ENCODE peak calls at places on chromosomes 5 and 9, in nine cellular contexts. A is IMR-90; L is mammary epithelial cell; C is DMS153; Y is H4; S is esophagus squamous epithelium; V is activated CD4-positive, alpha-beta memory T cell treated with anti-CD3 and anti-CD28 coated beads for 36 hours; F is LoVo; U is adrenal gland. J is an unnamed sample.
A peak's percentile ranks its signal among the peaks of the same experiment; 100 is the strongest.

GRCh38 chr9:129185991-129186390 is 7.9 kb upstream of the IER5L start:
- DNase-seq in F (no peak), V (peak; percentile 62), C (no peak), Y (no peak), S (no peak), U (no peak), L (peak; percentile 45), A (peak; percentile 17), J (no peak)

GRCh38 chr5:122775713-122776084 is 819 bp downstream of the SNX2 start:
- DNase-seq in F (peak; percentile 2), V (no peak), Y (no peak), C (peak; percentile 0), L (no peak), A (no peak), S (no peak), U (no peak), J (no peak)

GRCh38 chr9:78207319-78207718 is 28.6 kb upstream of the CEP78 start:
- DNase-seq in A (no peak), Y (no peak), U (no peak), S (no peak), C (no peak), L (no peak), F (no peak), V (no peak), J (no peak)

GRCh38 chr5:147384346-147385193 is 125.3 kb downstream of the DPYSL3 start:
- DNase-seq in V (no peak), F (no peak), S (no peak), U (no peak), C (no peak), Y (no peak), A (no peak), L (no peak), J (no peak)

GRCh38 chr5:171505473-171506043 is 86.1 kb downstream of the FGF18 start:
- DNase-seq in A (no peak), L (no peak), C (no peak), F (no peak), U (no peak), S (no peak), V (no peak), Y (no peak), J (no peak)

GRCh38 chr9:129665814-129666511 is 516 bp downstream of the PRRX2 start:
- DNase-seq in Y (no peak), F (no peak), A (no peak), U (no peak), C (no peak), L (no peak), V (no peak), S (no peak), J (no peak)

GRCh38 chr9:90219548-90220118 is 423.0 kb downstream of the DIRAS2 start:
- DNase-seq in U (no peak), A (no peak), F (peak; percentile 23), S (no peak), Y (no peak), V (peak; percentile 39), C (no peak), L (no peak), J (no peak)

GRCh38 chr5:84218546-84218945 is 166.1 kb downstream of the EDIL3 start:
- DNase-seq in A (peak; percentile 13), Y (no peak), U (no peak), L (peak; percentile 1), F (no peak), S (no peak), V (no peak), C (no peak), J (peak; percentile 11)

GRCh38 chr9:121566401-121567141 is 66.9 kb upstream of the GGTA1 start:
- DNase-seq in F (no peak), A (peak; percentile 79), Y (no peak), V (no peak), L (peak; percentile 50), U (no peak), C (no peak), S (no peak), J (peak; percentile 70)

GRCh38 chr5:63262191-63262981 is 683.8 kb downstream of the LRRC70 start:
- DNase-seq in V (no peak), S (no peak), A (peak; percentile 44), F (peak; percentile 19), Y (no peak), U (no peak), L (peak; percentile 72), C (no peak), J (no peak)

GRCh38 chr5:74810915-74811314 is 43.9 kb downstream of the NSA2 start:
- DNase-seq in L (peak; percentile 94), C (no peak), U (no peak), F (no peak), S (no peak), V (no peak), Y (peak; percentile 66), A (no peak), J (no peak)

GRCh38 chr9:125325821-125326220 is 64.2 kb downstream of the GAPVD1 start:
- DNase-seq in S (no peak), Y (no peak), F (no peak), U (no peak), A (peak; percentile 36), L (peak; percentile 70), C (no peak), V (no peak), J (peak; percentile 12)

GRCh38 chr5:179382486-179382885 is 37.2 kb upstream of the ADAMTS2 start:
- DNase-seq in A (no peak), V (no peak), S (no peak), C (no peak), Y (no peak), L (no peak), U (no peak), F (no peak), J (no peak)

GRCh38 chr9:69379250-69379982 is 54.4 kb downstream of the ENTREP1 start:
- DNase-seq in Y (peak; percentile 14), F (peak; percentile 8), V (no peak), L (peak; percentile 63), S (no peak), U (peak; percentile 47), A (peak; percentile 51), C (no peak), J (peak; percentile 64)

GRCh38 chr9:134306583-134307222 is 19.6 kb upstream of the RXRA start:
- DNase-seq in A (no peak), S (no peak), C (no peak), Y (no peak), F (no peak), L (no peak), V (no peak), U (no peak), J (no peak)

GRCh38 chr5:180468732-180469585 is 25.2 kb upstream of the CNOT6 start:
- DNase-seq in U (no peak), V (no peak), F (no peak), A (no peak), C (no peak), S (no peak), Y (no peak), L (no peak), J (no peak)

GRCh38 chr5:97142521-97143254 is at the start of gene LIX1:
- DNase-seq in C (peak; percentile 13), S (no peak), L (peak; percentile 8), V (peak; percentile 43), A (peak; percentile 36), Y (peak; percentile 41), F (peak; percentile 29), U (no peak), J (peak; percentile 47)

GRCh38 chr9:6351757-6352156 is 23.6 kb downstream of the TPD52L3 start:
- DNase-seq in S (no peak), V (no peak), U (no peak), A (no peak), L (peak; percentile 9), Y (no peak), F (no peak), C (no peak), J (no peak)

GRCh38 chr5:1104327-1105006 is 7.4 kb downstream of the SLC12A7 start:
- DNase-seq in Y (no peak), C (no peak), V (peak; percentile 22), A (no peak), F (no peak), S (no peak), U (no peak), L (no peak), J (no peak)

GRCh38 chr5:59828623-59829022 is 64.9 kb downstream of the PDE4D start:
- DNase-seq in F (no peak), V (no peak), L (no peak), C (no peak), U (no peak), A (no peak), Y (no peak), S (no peak), J (no peak)

GRCh38 chr5:133662578-133662977 is 50.2 kb upstream of the FSTL4 start:
- DNase-seq in C (no peak), L (peak; percentile 45), U (no peak), V (no peak), Y (no peak), A (no peak), S (no peak), F (peak; percentile 10), J (no peak)

GRCh38 chr9:129036923-129037766 is 719 bp downstream of the MIGA2 start:
- DNase-seq in Y (no peak), A (no peak), L (no peak), U (no peak), S (no peak), C (no peak), F (no peak), V (peak; percentile 13), J (no peak)

GRCh38 chr9:137168575-137168906 is 1.3 kb downstream of the LRRC26 start:
- DNase-seq in C (no peak), F (no peak), V (no peak), S (no peak), L (no peak), U (no peak), Y (no peak), A (no peak), J (no peak)

GRCh38 chr5:95725937-95726810 is 5.0 kb upstream of the RHOBTB3 start:
- DNase-seq in L (no peak), A (peak; percentile 74), U (no peak), Y (no peak), S (no peak), V (no peak), C (no peak), F (no peak), J (no peak)

GRCh38 chr9:7212101-7212500 is 454.3 kb downstream of the KDM4C start:
- DNase-seq in L (peak; percentile 37), C (no peak), V (no peak), S (no peak), U (no peak), A (no peak), Y (no peak), F (no peak), J (no peak)

GRCh38 chr5:178996156-178996555 is 1.0 kb upstream of the GRM6 start:
- DNase-seq in Y (no peak), S (no peak), C (no peak), L (no peak), A (no peak), F (no peak), V (no peak), U (no peak), J (no peak)

GRCh38 chr5:98938459-98938858 is 9.7 kb upstream of the CHD1 start:
- DNase-seq in V (no peak), A (peak; percentile 41), U (no peak), S (no peak), Y (no peak), C (no peak), L (peak; percentile 25), F (no peak), J (peak; percentile 52)

GRCh38 chr5:137367951-137368350 is 131.2 kb downstream of the SPOCK1 start:
- DNase-seq in L (no peak), C (no peak), A (no peak), U (no peak), Y (no peak), F (no peak), V (no peak), S (no peak), J (no peak)

GRCh38 chr5:55850839-55851674 is at the start of gene IL31RA:
- DNase-seq in F (no peak), Y (peak; percentile 81), C (no peak), V (no peak), U (no peak), L (peak; percentile 82), A (peak; percentile 92), S (no peak), J (peak; percentile 79)

GRCh38 chr9:19252885-19253219 is 22.4 kb downstream of the DENND4C start:
- DNase-seq in A (no peak), L (no peak), F (no peak), U (no peak), S (no peak), V (no peak), C (no peak), Y (no peak), J (no peak)

GRCh38 chr9:86445636-86446035 is 91.4 kb upstream of the TUT7 start:
- DNase-seq in U (no peak), F (no peak), L (peak; percentile 69), C (no peak), V (no peak), Y (no peak), S (no peak), A (peak; percentile 52), J (no peak)

J was measured in brain microvascular endothelial cell.